ENCODE peak calls at places on chromosomes 7 and 10, in seven cellular contexts. One of them, this sample, is unnamed. For H3K4me1, the result is how much of the 10 kb centered on the place peaks cover.

GRCh38 chr10:76444034-76444800 is 1012.8 kb downstream of the LRMDA start:
- DNase-seq in mammary epithelial cell: no peak
- DNase-seq in colonic mucosa: no peak
- DNase-seq in endothelial cell of umbilical vein: no peak
- DNase-seq in heart right ventricle: no peak
- DNase-seq in neural progenitor cell: no peak
- DNase-seq in aorta: no peak
- DNase-seq in this sample: no peak

GRCh38 chr10:132243141-132243540 is 56.4 kb downstream of the DPYSL4 start:
- DNase-seq in colonic mucosa: no peak
- DNase-seq in endothelial cell of umbilical vein: no peak
- DNase-seq in mammary epithelial cell: no peak
- DNase-seq in neural progenitor cell: peak
- DNase-seq in heart right ventricle: no peak
- DNase-seq in aorta: no peak
- DNase-seq in this sample: peak

GRCh38 chr10:69067189-69067588 is 20.7 kb upstream of the SRGN start:
- DNase-seq in mammary epithelial cell: no peak
- DNase-seq in endothelial cell of umbilical vein: no peak
- DNase-seq in heart right ventricle: no peak
- DNase-seq in colonic mucosa: no peak
- DNase-seq in neural progenitor cell: no peak
- DNase-seq in aorta: no peak
- DNase-seq in this sample: no peak

GRCh38 chr7:37390149-37390548 is 58.5 kb downstream of the ELMO1 start:
- DNase-seq in aorta: no peak
- DNase-seq in mammary epithelial cell: no peak
- DNase-seq in neural progenitor cell: peak
- DNase-seq in endothelial cell of umbilical vein: no peak
- DNase-seq in colonic mucosa: no peak
- DNase-seq in heart right ventricle: no peak
- DNase-seq in this sample: peak

GRCh38 chr10:128908109-128908898 is 558.7 kb upstream of the MGMT start:
- DNase-seq in aorta: no peak
- DNase-seq in heart right ventricle: no peak
- DNase-seq in endothelial cell of umbilical vein: no peak
- DNase-seq in colonic mucosa: no peak
- DNase-seq in neural progenitor cell: no peak
- DNase-seq in mammary epithelial cell: no peak
- DNase-seq in this sample: no peak

GRCh38 chr7:16921644-16922257 is 40.0 kb upstream of the AGR3 start:
- DNase-seq in aorta: no peak
- DNase-seq in mammary epithelial cell: no peak
- DNase-seq in neural progenitor cell: peak
- DNase-seq in heart right ventricle: no peak
- DNase-seq in colonic mucosa: no peak
- DNase-seq in endothelial cell of umbilical vein: no peak
- DNase-seq in this sample: peak

GRCh38 chr7:96996111-96996936 is 9.0 kb upstream of the DLX6 start:
- DNase-seq in neural progenitor cell: peak
- DNase-seq in endothelial cell of umbilical vein: no peak
- DNase-seq in heart right ventricle: no peak
- DNase-seq in mammary epithelial cell: no peak
- DNase-seq in colonic mucosa: no peak
- DNase-seq in aorta: no peak
- DNase-seq in this sample: peak

GRCh38 chr10:70918851-70919530 is 30.6 kb upstream of the PCBD1 start:
- DNase-seq in endothelial cell of umbilical vein: no peak
- DNase-seq in colonic mucosa: peak
- DNase-seq in neural progenitor cell: no peak
- DNase-seq in aorta: peak
- DNase-seq in heart right ventricle: no peak
- DNase-seq in mammary epithelial cell: no peak
- DNase-seq in this sample: no peak

GRCh38 chr7:50339990-50340500 is 35.5 kb downstream of the IKZF1 start:
- DNase-seq in neural progenitor cell: no peak
- DNase-seq in colonic mucosa: no peak
- DNase-seq in heart right ventricle: no peak
- DNase-seq in aorta: no peak
- DNase-seq in mammary epithelial cell: no peak
- DNase-seq in endothelial cell of umbilical vein: no peak
- DNase-seq in this sample: no peak

GRCh38 chr10:49617281-49618020 is 3.6 kb downstream of the CHAT start:
- DNase-seq in mammary epithelial cell: no peak
- DNase-seq in endothelial cell of umbilical vein: no peak
- DNase-seq in heart right ventricle: no peak
- DNase-seq in neural progenitor cell: no peak
- DNase-seq in colonic mucosa: no peak
- DNase-seq in aorta: peak
- DNase-seq in this sample: no peak

GRCh38 chr10:122363722-122364463 is 10.6 kb upstream of the PLEKHA1 start:
- DNase-seq in mammary epithelial cell: peak
- DNase-seq in endothelial cell of umbilical vein: no peak
- DNase-seq in neural progenitor cell: no peak
- DNase-seq in colonic mucosa: no peak
- DNase-seq in heart right ventricle: no peak
- DNase-seq in aorta: peak
- DNase-seq in this sample: no peak

GRCh38 chr10:30510184-30510931 is 76.4 kb downstream of the MAP3K8 start:
- DNase-seq in aorta: peak
- DNase-seq in endothelial cell of umbilical vein: no peak
- DNase-seq in colonic mucosa: no peak
- DNase-seq in heart right ventricle: no peak
- DNase-seq in neural progenitor cell: no peak
- DNase-seq in mammary epithelial cell: peak
- DNase-seq in this sample: peak

GRCh38 chr7:7002416-7003062 is 176.5 kb upstream of the CCZ1B start:
- DNase-seq in colonic mucosa: no peak
- DNase-seq in mammary epithelial cell: no peak
- DNase-seq in heart right ventricle: no peak
- DNase-seq in neural progenitor cell: peak
- DNase-seq in aorta: no peak
- DNase-seq in endothelial cell of umbilical vein: no peak
- DNase-seq in this sample: no peak

GRCh38 chr10:102268333-102268999 is 23.1 kb downstream of the GBF1 start:
- DNase-seq in heart right ventricle: no peak
- DNase-seq in neural progenitor cell: no peak
- DNase-seq in aorta: no peak
- DNase-seq in colonic mucosa: no peak
- DNase-seq in endothelial cell of umbilical vein: peak
- DNase-seq in mammary epithelial cell: no peak
- DNase-seq in this sample: no peak

GRCh38 chr7:3897430-3898385 is 596.7 kb downstream of the SDK1 start:
- DNase-seq in neural progenitor cell: peak
- DNase-seq in mammary epithelial cell: peak
- DNase-seq in colonic mucosa: no peak
- DNase-seq in heart right ventricle: no peak
- DNase-seq in aorta: no peak
- DNase-seq in endothelial cell of umbilical vein: peak
- DNase-seq in this sample: no peak

GRCh38 chr10:22550732-22551131 is 163.6 kb downstream of the PIP4K2A start:
- DNase-seq in neural progenitor cell: peak
- DNase-seq in aorta: no peak
- DNase-seq in heart right ventricle: peak
- DNase-seq in endothelial cell of umbilical vein: peak
- DNase-seq in colonic mucosa: peak
- DNase-seq in mammary epithelial cell: no peak
- DNase-seq in this sample: peak

GRCh38 chr10:22320591-22321155 is at the start of gene BMI1:
- DNase-seq in colonic mucosa: peak
- DNase-seq in endothelial cell of umbilical vein: peak
- DNase-seq in mammary epithelial cell: peak
- DNase-seq in heart right ventricle: peak
- DNase-seq in aorta: peak
- DNase-seq in neural progenitor cell: peak
- DNase-seq in this sample: peak

GRCh38 chr10:112758961-112759360 is 191.1 kb upstream of the TCF7L2 start:
- DNase-seq in mammary epithelial cell: no peak
- DNase-seq in heart right ventricle: no peak
- DNase-seq in aorta: no peak
- DNase-seq in neural progenitor cell: no peak
- DNase-seq in colonic mucosa: no peak
- DNase-seq in endothelial cell of umbilical vein: no peak
- DNase-seq in this sample: no peak

GRCh38 chr7:137898839-137899681 is 52.3 kb upstream of the DGKI start:
- DNase-seq in neural progenitor cell: peak
- DNase-seq in endothelial cell of umbilical vein: peak
- DNase-seq in colonic mucosa: peak
- DNase-seq in heart right ventricle: peak
- DNase-seq in aorta: peak
- DNase-seq in mammary epithelial cell: peak
- DNase-seq in this sample: peak

GRCh38 chr10:97399843-97400545 is 1.1 kb downstream of the RRP12 start:
- DNase-seq in neural progenitor cell: peak
- DNase-seq in endothelial cell of umbilical vein: peak
- DNase-seq in heart right ventricle: no peak
- DNase-seq in aorta: no peak
- DNase-seq in colonic mucosa: peak
- DNase-seq in mammary epithelial cell: peak
- DNase-seq in this sample: no peak

GRCh38 chr7:154699421-154699820 is 303.5 kb downstream of the PAXIP1 start:
- DNase-seq in aorta: no peak
- DNase-seq in colonic mucosa: no peak
- DNase-seq in neural progenitor cell: no peak
- DNase-seq in endothelial cell of umbilical vein: no peak
- DNase-seq in mammary epithelial cell: no peak
- DNase-seq in heart right ventricle: no peak
- DNase-seq in this sample: no peak

GRCh38 chr7:106486331-106486730 is 174.6 kb downstream of the CCDC71L start:
- DNase-seq in neural progenitor cell: no peak
- DNase-seq in endothelial cell of umbilical vein: no peak
- DNase-seq in heart right ventricle: no peak
- DNase-seq in aorta: no peak
- DNase-seq in colonic mucosa: no peak
- DNase-seq in mammary epithelial cell: peak
- DNase-seq in this sample: no peak

GRCh38 chr7:44121761-44122420 is 1.5 kb downstream of the POLD2 start:
- DNase-seq in mammary epithelial cell: no peak
- DNase-seq in heart right ventricle: no peak
- DNase-seq in colonic mucosa: no peak
- DNase-seq in aorta: no peak
- DNase-seq in neural progenitor cell: no peak
- DNase-seq in endothelial cell of umbilical vein: no peak
- DNase-seq in this sample: no peak

GRCh38 chr10:79942261-79943185 is 6.4 kb downstream of the SFTPD start:
- DNase-seq in aorta: no peak
- DNase-seq in heart right ventricle: no peak
- DNase-seq in colonic mucosa: peak
- DNase-seq in neural progenitor cell: no peak
- DNase-seq in mammary epithelial cell: no peak
- DNase-seq in endothelial cell of umbilical vein: no peak
- DNase-seq in this sample: no peak

GRCh38 chr10:63553473-63553872 is 32.3 kb downstream of the REEP3 start:
- DNase-seq in heart right ventricle: no peak
- DNase-seq in neural progenitor cell: no peak
- DNase-seq in colonic mucosa: no peak
- DNase-seq in aorta: no peak
- DNase-seq in endothelial cell of umbilical vein: no peak
- DNase-seq in mammary epithelial cell: no peak
- DNase-seq in this sample: no peak

GRCh38 chr10:16646474-16647059 is 124.9 kb upstream of the C1QL3 start:
- DNase-seq in mammary epithelial cell: peak
- DNase-seq in aorta: no peak
- DNase-seq in endothelial cell of umbilical vein: no peak
- DNase-seq in neural progenitor cell: no peak
- DNase-seq in heart right ventricle: no peak
- DNase-seq in colonic mucosa: no peak
- DNase-seq in this sample: no peak

GRCh38 chr10:109992485-109992884 is 15.3 kb upstream of the ADD3 start:
- DNase-seq in colonic mucosa: no peak
- DNase-seq in aorta: no peak
- DNase-seq in mammary epithelial cell: no peak
- DNase-seq in heart right ventricle: no peak
- DNase-seq in endothelial cell of umbilical vein: peak
- DNase-seq in neural progenitor cell: no peak
- DNase-seq in this sample: no peak

GRCh38 chr7:30450983-30451497 is 27.5 kb downstream of the NOD1 start:
- DNase-seq in heart right ventricle: no peak
- DNase-seq in neural progenitor cell: no peak
- DNase-seq in colonic mucosa: no peak
- DNase-seq in mammary epithelial cell: no peak
- DNase-seq in aorta: no peak
- DNase-seq in endothelial cell of umbilical vein: no peak
- DNase-seq in this sample: peak

GRCh38 chr10:22479419-22479818 is 134.1 kb downstream of the SPAG6 start:
- DNase-seq in neural progenitor cell: no peak
- DNase-seq in heart right ventricle: peak
- DNase-seq in aorta: no peak
- DNase-seq in mammary epithelial cell: no peak
- DNase-seq in endothelial cell of umbilical vein: no peak
- DNase-seq in colonic mucosa: no peak
- DNase-seq in this sample: no peak

GRCh38 chr10:11176746-11177145 is 159.1 kb downstream of the CELF2 start:
- DNase-seq in endothelial cell of umbilical vein: no peak
- DNase-seq in heart right ventricle: no peak
- DNase-seq in colonic mucosa: no peak
- DNase-seq in aorta: no peak
- DNase-seq in mammary epithelial cell: no peak
- DNase-seq in neural progenitor cell: no peak
- DNase-seq in this sample: no peak
- H3K4me1 ChIP-seq in endothelial cell of umbilical vein: under half
- H3K4me1 ChIP-seq in heart right ventricle: half or more
- H3K4me1 ChIP-seq in colonic mucosa: under half
- H3K4me1 ChIP-seq in aorta: under half
- H3K4me1 ChIP-seq in mammary epithelial cell: under half
- H3K4me1 ChIP-seq in neural progenitor cell: under half
- H3K4me1 ChIP-seq in this sample: half or more

DNA sequence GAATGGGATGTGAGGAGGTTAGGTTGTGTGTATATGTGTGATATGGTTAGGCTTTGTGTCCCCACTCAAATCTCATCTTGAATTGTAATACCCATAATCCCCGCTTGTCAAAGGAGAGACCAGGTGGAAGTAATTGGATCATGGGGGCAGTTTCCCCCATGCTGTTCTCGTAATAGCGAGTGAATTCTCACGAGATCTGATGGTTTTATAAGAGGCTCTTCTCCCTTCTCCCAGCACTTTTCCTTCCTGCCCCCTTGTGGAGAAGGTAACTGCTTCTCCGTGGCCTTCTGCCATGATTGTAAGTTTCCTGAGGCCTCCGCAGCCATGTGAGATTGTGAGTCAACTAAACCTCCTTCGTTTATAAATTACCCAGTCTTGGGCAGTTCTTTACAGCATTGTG is 47.3 kb downstream of the NPVF start:
- DNase-seq in mammary epithelial cell: no peak
- DNase-seq in neural progenitor cell: peak
- DNase-seq in aorta: no peak
- DNase-seq in endothelial cell of umbilical vein: no peak
- DNase-seq in heart right ventricle: no peak
- DNase-seq in colonic mucosa: no peak
- DNase-seq in this sample: no peak
- H3K4me3 ChIP-seq in mammary epithelial cell: no peak
- H3K4me3 ChIP-seq in neural progenitor cell: no peak
- H3K4me3 ChIP-seq in aorta: no peak
- H3K4me3 ChIP-seq in endothelial cell of umbilical vein: no peak
- H3K4me3 ChIP-seq in heart right ventricle: peak
- H3K4me3 ChIP-seq in colonic mucosa: no peak
- H3K4me3 ChIP-seq in this sample: peak

GRCh38 chr7:5519515-5519928 is 95.9 kb upstream of the TNRC18 start:
- DNase-seq in colonic mucosa: no peak
- DNase-seq in mammary epithelial cell: no peak
- DNase-seq in neural progenitor cell: no peak
- DNase-seq in endothelial cell of umbilical vein: no peak
- DNase-seq in heart right ventricle: no peak
- DNase-seq in aorta: no peak
- DNase-seq in this sample: peak
- H3K4me1 ChIP-seq in colonic mucosa: under half
- H3K4me1 ChIP-seq in mammary epithelial cell: under half
- H3K4me1 ChIP-seq in neural progenitor cell: under half
- H3K4me1 ChIP-seq in endothelial cell of umbilical vein: under half
- H3K4me1 ChIP-seq in heart right ventricle: under half
- H3K4me1 ChIP-seq in aorta: under half
- H3K4me1 ChIP-seq in this sample: under half

GRCh38 chr7:144517762-144518161 is 114.3 kb upstream of the NOBOX start:
- DNase-seq in colonic mucosa: no peak
- DNase-seq in heart right ventricle: no peak
- DNase-seq in neural progenitor cell: no peak
- DNase-seq in mammary epithelial cell: no peak
- DNase-seq in aorta: no peak
- DNase-seq in endothelial cell of umbilical vein: peak
- DNase-seq in this sample: no peak
- H3K4me3 ChIP-seq in colonic mucosa: no peak
- H3K4me3 ChIP-seq in heart right ventricle: no peak
- H3K4me3 ChIP-seq in neural progenitor cell: no peak
- H3K4me3 ChIP-seq in mammary epithelial cell: no peak
- H3K4me3 ChIP-seq in aorta: no peak
- H3K4me3 ChIP-seq in endothelial cell of umbilical vein: no peak
- H3K4me3 ChIP-seq in this sample: no peak